ENCODE peak calls at places on chromosomes 4 and X, in ten cellular contexts. V is endothelial cell; A is NCI-H69; S is ureter; O is T-helper 17 cell; H is hippocampal formation; C is MG63; Y is activated CD8-positive, alpha-beta T cell treated with anti-CD3 and anti-CD28 coated beads, Interleukin-2, amount 10 ng/mL, durations not matched to agents 7 days and 5 days; B is tibial nerve; Q is AG10803. R is an unnamed sample.

GRCh38 chr4:6331018-6331417 is 61.4 kb downstream of the WFS1 start:
- DNase-seq in Y (peak), C (no peak), A (peak), B (no peak), V (no peak), Q (peak), S (no peak), H (no peak), O (no peak), R (peak)

GRCh38 chr4:164956766-164957643 is 20.5 kb downstream of the TRIM61 start:
- DNase-seq in B (peak), C (peak), O (peak), A (peak), S (peak), Y (peak), V (peak), Q (peak), H (peak), R (no peak)

GRCh38 chr4:8504279-8505007 is 63.9 kb downstream of the TRMT44 start:
- DNase-seq in Q (no peak), B (no peak), S (no peak), O (no peak), C (no peak), H (no peak), Y (no peak), A (peak), V (no peak), R (no peak)

GRCh38 chr4:126727461-126727860 is 905.3 kb upstream of the INTU start:
- DNase-seq in S (no peak), H (no peak), O (no peak), C (no peak), A (no peak), B (no peak), Y (no peak), V (no peak), Q (peak), R (peak)

GRCh38 chr4:86101841-86102240 is 258.0 kb downstream of the MAPK10 start:
- DNase-seq in O (no peak), Y (no peak), A (no peak), B (no peak), C (no peak), V (no peak), Q (no peak), H (no peak), S (no peak), R (no peak)

GRCh38 chrX:115966920-115967319 is 203.6 kb upstream of the AGTR2 start:
- DNase-seq in C (no peak), H (no peak), Y (no peak), O (no peak), V (no peak), Q (no peak), S (no peak), A (no peak), B (no peak), R (peak)

GRCh38 chr4:14151099-14151498 is 523.6 kb upstream of the BOD1L1 start:
- DNase-seq in S (no peak), B (no peak), V (no peak), C (peak), Q (peak), O (no peak), Y (no peak), A (no peak), H (no peak), R (no peak)

GRCh38 chr4:3791256-3791655 is 25.1 kb downstream of the ADRA2C start:
- DNase-seq in C (no peak), B (no peak), Q (no peak), O (no peak), Y (no peak), A (no peak), V (no peak), S (no peak), H (no peak), R (no peak)

GRCh38 chr4:73780834-73781233 is 40.5 kb downstream of the CXCL8 start:
- DNase-seq in Y (no peak), O (no peak), V (no peak), A (no peak), S (no peak), B (no peak), C (no peak), Q (no peak), H (no peak), R (no peak)

GRCh38 chr4:183588169-183588675 is 70.8 kb downstream of the RWDD4 start:
- DNase-seq in S (no peak), O (no peak), Q (peak), V (no peak), A (peak), B (no peak), C (no peak), H (no peak), Y (no peak), R (no peak)

GRCh38 chr4:138627096-138627495 is 384.9 kb upstream of the SLC7A11 start:
- DNase-seq in A (no peak), S (no peak), B (no peak), Y (no peak), V (no peak), Q (no peak), O (no peak), C (peak), H (no peak), R (no peak)

GRCh38 chr4:95545526-95545925 is 3.2 kb downstream of the UNC5C start:
- DNase-seq in C (no peak), B (no peak), Q (no peak), V (no peak), H (no peak), O (no peak), A (no peak), S (no peak), Y (no peak), R (no peak)

GRCh38 chr4:123573866-123574508 is 177.4 kb downstream of the SPRY1 start:
- DNase-seq in Y (no peak), C (no peak), V (no peak), Q (no peak), O (no peak), B (no peak), H (no peak), A (no peak), S (no peak), R (no peak)

GRCh38 chrX:150763810-150764209 is 70.6 kb downstream of the MTMR1 start:
- DNase-seq in V (no peak), Y (no peak), Q (no peak), O (no peak), C (no peak), A (no peak), B (no peak), S (no peak), H (no peak), R (no peak)

R was measured in RKO.